ENCODE peak calls at places on chromosomes 16 and 17, in eight cellular contexts. One of them, this sample, is unnamed.

GRCh38 chr17:38898812-38899348 is 26.5 kb upstream of the LASP1NB start:
- DNase-seq in breast epithelium: no peak
- DNase-seq in HepG2: no peak
- DNase-seq in testis: no peak
- DNase-seq in vagina: no peak
- DNase-seq in uterus: no peak
- DNase-seq in ovary: no peak
- DNase-seq in heart left ventricle: peak; percentile 60
- DNase-seq in this sample: no peak

GRCh38 chr16:14564881-14565687 is 65.0 kb downstream of the PARN start:
- DNase-seq in testis: no peak
- DNase-seq in heart left ventricle: no peak
- DNase-seq in HepG2: peak; percentile 34
- DNase-seq in uterus: no peak
- DNase-seq in vagina: no peak
- DNase-seq in breast epithelium: no peak
- DNase-seq in ovary: no peak
- DNase-seq in this sample: no peak

GRCh38 chr17:50693041-50693682 is 14.6 kb downstream of the ANKRD40 start:
- DNase-seq in heart left ventricle: no peak
- DNase-seq in vagina: no peak
- DNase-seq in ovary: no peak
- DNase-seq in breast epithelium: no peak
- DNase-seq in testis: no peak
- DNase-seq in HepG2: peak; percentile 92
- DNase-seq in uterus: no peak
- DNase-seq in this sample: no peak

GRCh38 chr17:11296994-11297393 is 56.0 kb downstream of the SHISA6 start:
- DNase-seq in heart left ventricle: no peak
- DNase-seq in ovary: no peak
- DNase-seq in uterus: no peak
- DNase-seq in HepG2: peak; percentile 10
- DNase-seq in breast epithelium: no peak
- DNase-seq in vagina: no peak
- DNase-seq in testis: no peak
- DNase-seq in this sample: no peak

GRCh38 chr16:85291302-85292148 is 179.3 kb upstream of the CIBAR2 start:
- DNase-seq in vagina: no peak
- DNase-seq in testis: no peak
- DNase-seq in uterus: no peak
- DNase-seq in heart left ventricle: peak; percentile 65
- DNase-seq in breast epithelium: no peak
- DNase-seq in HepG2: peak; percentile 93
- DNase-seq in ovary: peak; percentile 71
- DNase-seq in this sample: no peak

GRCh38 chr17:59427425-59427921 is 96.0 kb downstream of the YPEL2 start:
- DNase-seq in ovary: no peak
- DNase-seq in heart left ventricle: peak; percentile 44
- DNase-seq in HepG2: no peak
- DNase-seq in testis: peak; percentile 41
- DNase-seq in uterus: no peak
- DNase-seq in vagina: no peak
- DNase-seq in breast epithelium: no peak
- DNase-seq in this sample: no peak

GRCh38 chr17:50354198-50354597 is 8.3 kb downstream of the XYLT2 start:
- DNase-seq in testis: no peak
- DNase-seq in vagina: no peak
- DNase-seq in ovary: no peak
- DNase-seq in uterus: no peak
- DNase-seq in heart left ventricle: no peak
- DNase-seq in breast epithelium: no peak
- DNase-seq in HepG2: no peak
- DNase-seq in this sample: no peak

GRCh38 chr16:88558457-88559442 is 11.5 kb upstream of the ZC3H18 start:
- DNase-seq in testis: peak; percentile 79
- DNase-seq in ovary: peak; percentile 85
- DNase-seq in heart left ventricle: peak; percentile 81
- DNase-seq in HepG2: peak; percentile 82
- DNase-seq in vagina: no peak
- DNase-seq in breast epithelium: no peak
- DNase-seq in uterus: peak; percentile 59
- DNase-seq in this sample: no peak

GRCh38 chr17:78903101-78903779 is at the start of gene CEP295NL:
- DNase-seq in vagina: no peak
- DNase-seq in testis: peak; percentile 71
- DNase-seq in heart left ventricle: no peak
- DNase-seq in breast epithelium: no peak
- DNase-seq in uterus: no peak
- DNase-seq in HepG2: peak; percentile 47
- DNase-seq in ovary: no peak
- DNase-seq in this sample: no peak

GRCh38 chr17:79461041-79461440 is 149.8 kb downstream of the RBFOX3 start:
- DNase-seq in HepG2: no peak
- DNase-seq in testis: no peak
- DNase-seq in vagina: no peak
- DNase-seq in breast epithelium: no peak
- DNase-seq in heart left ventricle: no peak
- DNase-seq in uterus: no peak
- DNase-seq in ovary: no peak
- DNase-seq in this sample: no peak

GRCh38 chr16:65065031-65065430 is 56.8 kb downstream of the CDH11 start:
- DNase-seq in HepG2: no peak
- DNase-seq in vagina: no peak
- DNase-seq in breast epithelium: no peak
- DNase-seq in testis: no peak
- DNase-seq in ovary: no peak
- DNase-seq in heart left ventricle: no peak
- DNase-seq in uterus: no peak
- DNase-seq in this sample: no peak

GRCh38 chr16:27174007-27174406 is 29.3 kb upstream of the KDM8 start:
- DNase-seq in ovary: no peak
- DNase-seq in uterus: no peak
- DNase-seq in testis: no peak
- DNase-seq in vagina: no peak
- DNase-seq in HepG2: no peak
- DNase-seq in breast epithelium: no peak
- DNase-seq in heart left ventricle: no peak
- DNase-seq in this sample: no peak

GRCh38 chr17:5775098-5775497 is 190.8 kb upstream of the NLRP1 start:
- DNase-seq in breast epithelium: no peak
- DNase-seq in ovary: no peak
- DNase-seq in uterus: no peak
- DNase-seq in heart left ventricle: no peak
- DNase-seq in vagina: no peak
- DNase-seq in HepG2: no peak
- DNase-seq in testis: no peak
- DNase-seq in this sample: no peak

GRCh38 chr17:64074704-64075484 is 54.5 kb upstream of the ICAM2 start:
- DNase-seq in uterus: no peak
- DNase-seq in vagina: no peak
- DNase-seq in ovary: no peak
- DNase-seq in breast epithelium: no peak
- DNase-seq in HepG2: peak; percentile 82
- DNase-seq in testis: no peak
- DNase-seq in heart left ventricle: no peak
- DNase-seq in this sample: no peak

GRCh38 chr17:40303009-40303657 is 5.8 kb upstream of the RARA start:
- DNase-seq in heart left ventricle: no peak
- DNase-seq in vagina: no peak
- DNase-seq in ovary: no peak
- DNase-seq in breast epithelium: no peak
- DNase-seq in HepG2: peak; percentile 64
- DNase-seq in uterus: peak; percentile 44
- DNase-seq in testis: peak; percentile 69
- DNase-seq in this sample: no peak

GRCh38 chr16:70594569-70594968 is 51.8 kb upstream of the IL34 start:
- DNase-seq in uterus: no peak
- DNase-seq in vagina: no peak
- DNase-seq in breast epithelium: peak; percentile 97
- DNase-seq in heart left ventricle: peak; percentile 59
- DNase-seq in testis: peak; percentile 90
- DNase-seq in HepG2: no peak
- DNase-seq in ovary: peak; percentile 66
- DNase-seq in this sample: peak; percentile 90

GRCh38 chr17:32627233-32628008 is 140.6 kb downstream of the CDK5R1 start:
- DNase-seq in testis: no peak
- DNase-seq in heart left ventricle: no peak
- DNase-seq in uterus: no peak
- DNase-seq in vagina: no peak
- DNase-seq in HepG2: no peak
- DNase-seq in breast epithelium: no peak
- DNase-seq in ovary: peak; percentile 52
- DNase-seq in this sample: no peak
- TF ChIP-seq CTCF in testis: no peak
- TF ChIP-seq CTCF in heart left ventricle: no peak
- TF ChIP-seq CTCF in uterus: no peak
- TF ChIP-seq CTCF in vagina: no peak
- TF ChIP-seq CTCF in HepG2: no peak
- TF ChIP-seq CTCF in breast epithelium: no peak
- TF ChIP-seq CTCF in ovary: no peak
- TF ChIP-seq CTCF in this sample: no peak

GRCh38 chr17:75828051-75828400 is 16.2 kb downstream of the UNC13D start:
- DNase-seq in breast epithelium: no peak
- DNase-seq in vagina: no peak
- DNase-seq in HepG2: no peak
- DNase-seq in testis: no peak
- DNase-seq in uterus: no peak
- DNase-seq in heart left ventricle: no peak
- DNase-seq in ovary: no peak
- DNase-seq in this sample: no peak

GRCh38 chr17:75826561-75827290 is 17.5 kb downstream of the UNC13D start:
- DNase-seq in ovary: no peak
- DNase-seq in HepG2: peak; percentile 48
- DNase-seq in uterus: no peak
- DNase-seq in breast epithelium: no peak
- DNase-seq in testis: no peak
- DNase-seq in vagina: no peak
- DNase-seq in heart left ventricle: no peak
- DNase-seq in this sample: no peak

GRCh38 chr17:75825748-75826370 is 18.3 kb downstream of the UNC13D start:
- DNase-seq in vagina: no peak
- DNase-seq in testis: no peak
- DNase-seq in uterus: no peak
- DNase-seq in HepG2: no peak
- DNase-seq in ovary: no peak
- DNase-seq in heart left ventricle: no peak
- DNase-seq in breast epithelium: no peak
- DNase-seq in this sample: no peak

GRCh38 chr17:75828741-75829140 is 15.5 kb downstream of the UNC13D start:
- DNase-seq in vagina: no peak
- DNase-seq in breast epithelium: no peak
- DNase-seq in heart left ventricle: no peak
- DNase-seq in HepG2: no peak
- DNase-seq in testis: no peak
- DNase-seq in ovary: no peak
- DNase-seq in uterus: no peak
- DNase-seq in this sample: no peak

DNA sequence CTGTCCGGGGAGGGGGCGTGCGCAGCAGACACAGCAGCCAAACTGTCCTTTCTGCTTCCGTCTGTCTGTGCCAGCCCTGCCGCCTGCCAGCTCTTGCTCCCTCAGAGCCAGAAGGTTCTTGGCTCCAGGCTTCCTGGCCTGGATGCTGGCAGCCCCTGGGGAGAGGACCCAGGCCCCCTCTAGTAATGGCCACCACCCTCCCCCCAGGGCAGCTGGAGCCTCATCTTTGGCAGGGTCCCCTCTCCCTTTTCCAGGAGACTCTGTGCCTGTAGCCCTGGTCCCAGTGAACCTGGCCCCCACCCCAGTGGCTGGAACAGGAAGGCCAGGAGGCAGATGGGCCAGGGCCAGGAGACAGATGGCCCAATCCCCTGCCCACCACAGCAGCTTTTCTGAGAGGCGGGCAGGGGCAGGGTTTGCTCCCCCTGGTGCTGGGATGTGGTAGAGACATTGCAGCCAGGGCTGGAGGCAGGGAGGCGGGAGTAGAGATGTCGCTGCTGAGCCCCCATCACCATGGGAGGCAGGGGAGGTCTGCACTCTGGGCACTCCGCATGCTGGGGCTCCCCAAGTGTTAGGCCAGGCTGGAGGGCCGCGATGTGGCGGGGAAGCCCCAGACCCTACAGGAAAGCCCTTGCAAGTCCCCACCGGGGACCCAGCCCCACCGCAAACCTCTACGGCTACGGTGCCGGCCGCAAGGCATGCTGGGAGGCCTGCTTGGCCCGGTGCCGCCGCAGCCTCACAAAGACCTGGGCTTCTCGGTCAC is 16.7 kb downstream of the UNC13D start:
- DNase-seq in testis: peak; percentile 50
- DNase-seq in uterus: peak; percentile 82
- DNase-seq in vagina: no peak
- DNase-seq in ovary: peak; percentile 85
- DNase-seq in breast epithelium: peak; percentile 76
- DNase-seq in HepG2: peak; percentile 50
- DNase-seq in heart left ventricle: peak; percentile 79
- DNase-seq in this sample: peak; percentile 94
- TF ChIP-seq POLR2A in testis: no peak
- TF ChIP-seq POLR2A in uterus: peak; percentile 11
- TF ChIP-seq POLR2A in vagina: no peak
- TF ChIP-seq POLR2A in ovary: no peak
- TF ChIP-seq POLR2A in breast epithelium: no peak
- TF ChIP-seq POLR2A in HepG2: no peak
- TF ChIP-seq POLR2A in heart left ventricle: no peak
- TF ChIP-seq POLR2A in this sample: no peak

GRCh38 chr17:14688134-14688533 is 387.3 kb downstream of the HS3ST3B1 start:
- DNase-seq in breast epithelium: no peak
- DNase-seq in testis: no peak
- DNase-seq in ovary: no peak
- DNase-seq in uterus: no peak
- DNase-seq in heart left ventricle: no peak
- DNase-seq in HepG2: no peak
- DNase-seq in vagina: no peak
- DNase-seq in this sample: no peak
- TF ChIP-seq CTCF in breast epithelium: no peak
- TF ChIP-seq CTCF in testis: no peak
- TF ChIP-seq CTCF in ovary: no peak
- TF ChIP-seq CTCF in uterus: no peak
- TF ChIP-seq CTCF in heart left ventricle: no peak
- TF ChIP-seq CTCF in HepG2: peak; percentile 6
- TF ChIP-seq CTCF in vagina: no peak
- TF ChIP-seq CTCF in this sample: no peak

DNA sequence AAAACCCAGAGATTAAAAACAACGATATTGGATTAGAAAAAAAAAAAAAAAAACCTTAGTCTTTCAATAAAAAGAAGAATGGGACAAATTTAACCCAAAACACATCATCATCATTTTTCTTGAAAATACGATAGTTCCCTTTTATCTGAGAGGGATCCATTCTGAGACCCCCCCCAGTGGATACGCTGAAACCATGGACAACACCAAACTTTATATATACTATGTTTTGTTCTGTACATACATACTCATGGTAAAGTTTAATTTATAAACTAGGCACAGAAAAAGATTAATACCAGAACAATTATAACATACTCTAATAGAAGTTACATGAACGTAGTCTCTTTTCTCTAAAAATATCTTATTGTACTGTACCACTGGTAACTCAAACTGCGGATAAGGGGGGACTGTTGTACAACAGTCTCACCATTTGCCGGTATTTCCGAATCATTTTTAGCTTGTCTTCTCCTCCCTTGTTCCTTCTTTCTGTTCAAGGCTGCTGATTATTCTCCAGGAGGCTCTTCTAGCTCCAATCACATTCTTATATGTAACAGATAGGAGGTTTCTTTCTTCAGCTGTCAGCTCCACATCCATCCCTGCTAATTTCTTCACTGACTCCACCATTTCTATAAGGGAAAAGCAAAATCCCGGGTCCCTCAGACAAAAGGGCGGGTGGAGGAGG is 37.0 kb downstream of the RNF135 start:
- DNase-seq in ovary: no peak
- DNase-seq in vagina: no peak
- DNase-seq in testis: no peak
- DNase-seq in uterus: no peak
- DNase-seq in breast epithelium: no peak
- DNase-seq in HepG2: no peak
- DNase-seq in heart left ventricle: no peak
- DNase-seq in this sample: no peak
- TF ChIP-seq POLR2A in ovary: no peak
- TF ChIP-seq POLR2A in vagina: no peak
- TF ChIP-seq POLR2A in testis: no peak
- TF ChIP-seq POLR2A in uterus: no peak
- TF ChIP-seq POLR2A in breast epithelium: no peak
- TF ChIP-seq POLR2A in HepG2: no peak
- TF ChIP-seq POLR2A in heart left ventricle: no peak
- TF ChIP-seq POLR2A in this sample: no peak

This sample was measured in lower leg skin.